ENCODE peak calls at places on chromosomes 5 and 9, in nine cellular contexts. V, F, D, C, Z, R, Q, O and T are unnamed samples. For H3K4me1, the result is how much of the 10 kb centered on the place peaks cover.

GRCh38 chr5:132776077-132776931 is 735 bp downstream of the SEPTIN8 start:
- DNase-seq in V (no peak), F (peak), D (no peak), C (no peak), Z (peak), R (no peak), Q (peak), O (peak), T (no peak)

GRCh38 chr9:127706836-127707241 is at the start of gene CFAP157:
- DNase-seq in V (no peak), F (no peak), D (no peak), C (no peak), Z (no peak), R (no peak), Q (no peak), O (peak), T (no peak)

GRCh38 chr5:83488271-83488670 is 16.7 kb downstream of the VCAN start:
- DNase-seq in V (peak), F (no peak), D (no peak), C (no peak), Z (no peak), R (no peak), Q (no peak), O (no peak), T (no peak)

GRCh38 chr9:127946728-127947127 is 9.1 kb upstream of the DPM2 start:
- DNase-seq in V (no peak), F (no peak), D (no peak), C (no peak), Z (no peak), R (no peak), Q (no peak), O (no peak), T (no peak)

GRCh38 chr5:158414780-158415179 is 555.8 kb upstream of the CLINT1 start:
- DNase-seq in V (peak), F (peak), D (no peak), C (no peak), Z (no peak), R (no peak), Q (no peak), O (no peak), T (no peak)

GRCh38 chr5:131330031-131330430 is 66.2 kb downstream of the CDC42SE2 start:
- DNase-seq in V (no peak), F (no peak), D (no peak), C (no peak), Z (no peak), R (no peak), Q (no peak), O (no peak), T (no peak)

GRCh38 chr5:77358566-77359205 is 133.4 kb downstream of the WDR41 start:
- DNase-seq in V (peak), F (no peak), D (no peak), C (no peak), Z (no peak), R (no peak), Q (no peak), O (no peak), T (no peak)

GRCh38 chr5:102453716-102454115 is 45.1 kb downstream of the SLCO6A1 start:
- DNase-seq in V (no peak), F (no peak), D (no peak), C (no peak), Z (no peak), R (no peak), Q (no peak), O (no peak), T (no peak)

GRCh38 chr5:180817847-180818246 is 15.2 kb upstream of the MGAT1 start:
- DNase-seq in V (no peak), F (no peak), D (no peak), C (no peak), Z (no peak), R (no peak), Q (no peak), O (peak), T (no peak)
- H3K4me1 ChIP-seq in V (under half), F (under half), D (under half), C (under half), Z (half or more), R (half or more), Q (under half), O (under half), T (half or more)

DNA sequence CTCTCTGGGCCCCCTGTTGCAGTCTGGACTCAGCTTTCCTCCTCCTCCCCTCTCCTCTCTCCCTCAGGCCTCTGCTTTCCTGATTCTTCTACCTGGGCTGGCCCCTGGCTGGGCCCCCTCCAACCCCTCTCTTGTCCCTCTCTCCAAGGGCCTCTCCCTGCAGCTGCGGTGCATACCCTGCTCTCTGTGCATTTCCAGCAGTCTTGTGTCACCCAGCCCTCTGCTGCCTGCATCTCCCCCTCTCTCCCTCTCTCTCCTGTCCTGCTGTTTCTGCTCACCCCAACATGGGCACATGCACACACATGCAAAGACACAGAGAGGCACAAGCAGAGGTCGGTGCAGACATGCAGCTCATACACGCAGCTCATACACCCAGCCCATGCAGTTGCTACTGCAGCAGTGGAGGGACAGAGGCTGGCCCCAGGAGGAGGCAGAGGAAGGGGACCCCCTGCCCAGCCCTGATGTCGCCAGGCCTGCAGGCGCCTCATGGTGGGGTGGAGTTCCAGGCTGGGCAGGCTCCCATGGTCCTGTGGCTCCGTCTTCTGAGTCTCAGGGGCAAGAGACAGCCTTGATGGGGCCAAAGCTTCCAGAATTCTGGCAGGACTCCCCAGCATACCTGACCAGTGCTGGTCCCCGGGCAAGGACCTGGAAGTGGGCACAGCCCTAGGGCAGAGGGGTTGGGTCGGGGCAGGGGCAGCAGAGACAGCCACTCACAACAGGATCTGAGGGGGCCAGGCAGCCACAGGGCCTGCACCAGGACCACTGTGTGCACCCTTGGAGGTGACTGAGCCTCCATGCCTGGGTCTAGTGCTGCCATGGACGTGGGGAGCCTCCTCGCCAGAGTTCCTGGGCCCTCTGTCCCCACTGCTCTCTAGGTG is 216.9 kb downstream of the C9orf50 start:
- DNase-seq in V (no peak), F (no peak), D (no peak), C (no peak), Z (no peak), R (no peak), Q (peak), O (no peak), T (peak)
- H3K4me1 ChIP-seq in V (under half), F (under half), D (under half), C (under half), Z (under half), R (under half), Q (under half), O (under half), T (under half)

GRCh38 chr5:172870261-172870806 is 36.3 kb downstream of the ERGIC1 start:
- DNase-seq in V (peak), F (peak), D (no peak), C (no peak), Z (no peak), R (no peak), Q (peak), O (no peak), T (peak)
- H3K4me1 ChIP-seq in V (half or more), F (half or more), D (half or more), C (under half), Z (half or more), R (half or more), Q (under half), O (under half), T (half or more)

DNA sequence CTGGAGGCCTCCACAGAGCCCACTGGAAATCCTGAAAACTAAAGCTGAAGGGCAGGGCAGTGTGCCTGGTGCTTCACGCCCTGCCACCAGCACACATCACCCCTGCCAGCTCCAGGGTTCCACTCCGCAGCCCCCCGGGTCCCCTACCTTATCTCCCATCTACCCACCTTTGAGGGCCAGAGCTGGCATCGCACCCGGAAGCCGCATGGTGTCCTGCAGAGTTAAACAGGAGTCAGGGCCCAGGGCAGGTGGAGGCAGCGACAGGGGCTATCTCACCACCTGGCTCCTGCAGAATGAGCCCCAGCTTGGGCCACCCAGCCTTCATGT is 18.8 kb downstream of the PDGFRB start:
- DNase-seq in V (no peak), F (no peak), D (no peak), C (no peak), Z (no peak), R (no peak), Q (no peak), O (no peak), T (no peak)
- H3K4me1 ChIP-seq in V (half or more), F (half or more), D (half or more), C (under half), Z (half or more), R (under half), Q (under half), O (under half), T (under half)

GRCh38 chr9:76419782-76420380 is 25.7 kb upstream of the RFK start:
- DNase-seq in V (no peak), F (no peak), D (no peak), C (no peak), Z (no peak), R (no peak), Q (no peak), O (no peak), T (no peak)
- H3K4me1 ChIP-seq in V (under half), F (under half), D (under half), C (under half), Z (under half), R (under half), Q (under half), O (under half), T (under half)